ENCODE peak calls at places on chromosome 5, in nine cellular contexts. G is colonic mucosa; M is endothelial cell of umbilical vein; N is CD8-positive, alpha-beta memory T cell; Y is heart left ventricle; D is lower lobe of right lung; B is adipocyte; P is A549; K is effector memory CD4-positive, alpha-beta T cell. W is an unnamed sample. For H3K9me3, the result is how much of the 10 kb centered on the place peaks cover.

GRCh38 chr5:101473483-101473882 is 570.4 kb upstream of the ST8SIA4 start:
- DNase-seq in B (no peak), M (no peak), D (no peak), Y (no peak), P (no peak), G (no peak), K (no peak), N (no peak), W (no peak)

GRCh38 chr5:343461-344401 is 22.2 kb downstream of the AHRR start:
- DNase-seq in G (peak), P (peak), B (peak), K (no peak), M (peak), D (peak), Y (no peak), N (peak), W (no peak)

GRCh38 chr5:112779531-112779930 is 41.8 kb downstream of the APC start:
- DNase-seq in B (peak), N (no peak), P (no peak), K (no peak), G (no peak), D (no peak), M (no peak), Y (no peak), W (no peak)

GRCh38 chr5:76473676-76474075 is 70.6 kb downstream of the IQGAP2 start:
- DNase-seq in Y (no peak), P (no peak), G (no peak), D (no peak), N (peak), M (no peak), B (no peak), K (peak), W (peak)

GRCh38 chr5:147898875-147899401 is 7.4 kb downstream of the C5orf46 start:
- DNase-seq in K (no peak), G (no peak), M (peak), B (no peak), N (no peak), P (no peak), Y (no peak), D (no peak), W (no peak)

GRCh38 chr5:180297587-180298282 is 5.9 kb upstream of the MAPK9 start:
- DNase-seq in P (no peak), G (no peak), K (no peak), D (no peak), N (no peak), B (no peak), Y (no peak), M (no peak), W (no peak)

GRCh38 chr5:107937198-107937597 is 266.5 kb upstream of the EFNA5 start:
- DNase-seq in P (no peak), G (no peak), M (no peak), D (no peak), K (no peak), B (no peak), N (no peak), Y (no peak), W (no peak)

GRCh38 chr5:79702606-79703380 is 13.2 kb downstream of the CMYA5 start:
- DNase-seq in B (peak), G (no peak), K (no peak), Y (no peak), N (no peak), M (peak), D (no peak), P (peak), W (no peak)

GRCh38 chr5:181138258-181138657 is 7.3 kb upstream of the OR2V1 start:
- DNase-seq in D (no peak), N (no peak), M (no peak), G (no peak), P (no peak), K (no peak), B (no peak), Y (no peak), W (no peak)

GRCh38 chr5:100668511-100668910 is 133.3 kb downstream of the FAM174A start:
- DNase-seq in K (no peak), M (peak), G (no peak), N (no peak), P (no peak), B (no peak), D (no peak), Y (no peak), W (no peak)

GRCh38 chr5:14415516-14416074 is 166.0 kb upstream of the OTULINL start:
- DNase-seq in K (no peak), B (peak), G (no peak), M (no peak), D (no peak), N (no peak), P (no peak), Y (no peak), W (no peak)

GRCh38 chr5:11069041-11069440 is 308.0 kb upstream of the DAP start:
- DNase-seq in Y (no peak), K (no peak), B (no peak), D (no peak), G (no peak), M (no peak), P (no peak), N (no peak), W (no peak)

GRCh38 chr5:157669701-157670097 is 1.6 kb upstream of the C5orf52 start:
- DNase-seq in M (no peak), N (no peak), K (no peak), Y (no peak), B (no peak), G (peak), D (no peak), P (no peak), W (no peak)

GRCh38 chr5:147455822-147456221 is 54.0 kb downstream of the DPYSL3 start:
- DNase-seq in Y (no peak), M (no peak), K (no peak), P (no peak), N (no peak), D (no peak), G (no peak), B (peak), W (no peak)

GRCh38 chr5:104189031-104189430 is 626.4 kb upstream of the NUDT12 start:
- DNase-seq in N (no peak), D (no peak), K (no peak), B (peak), Y (no peak), M (peak), G (no peak), P (no peak), W (no peak)

GRCh38 chr5:100860407-100860806 is 42.7 kb downstream of the ST8SIA4 start:
- DNase-seq in P (no peak), Y (no peak), N (no peak), M (no peak), K (no peak), G (no peak), D (no peak), B (no peak), W (no peak)

GRCh38 chr5:97499605-97500004 is 316.6 kb upstream of the RIOK2 start:
- DNase-seq in P (no peak), K (no peak), Y (no peak), N (no peak), M (no peak), G (no peak), B (no peak), D (no peak), W (no peak)

GRCh38 chr5:97496037-97496436 is 313.0 kb upstream of the RIOK2 start:
- DNase-seq in M (no peak), K (no peak), N (no peak), B (no peak), Y (no peak), D (no peak), G (no peak), P (no peak), W (no peak)

GRCh38 chr5:97501965-97502305 is 318.9 kb upstream of the RIOK2 start:
- DNase-seq in D (no peak), P (no peak), B (peak), G (no peak), Y (no peak), M (no peak), N (no peak), K (no peak), W (no peak)

GRCh38 chr5:97501286-97501964 is 318.4 kb upstream of the RIOK2 start:
- DNase-seq in K (no peak), B (no peak), D (no peak), G (no peak), M (no peak), P (no peak), N (no peak), Y (no peak), W (no peak)

GRCh38 chr5:97498657-97499056 is 315.6 kb upstream of the RIOK2 start:
- DNase-seq in P (no peak), M (peak), N (no peak), B (no peak), Y (no peak), D (no peak), K (no peak), G (no peak), W (no peak)
- H3K9me3 ChIP-seq in P (under half), M (under half), N (under half), B (under half), Y (under half), D (under half), K (under half), G (under half), W (under half)

GRCh38 chr5:40084614-40085013 is 595.1 kb upstream of the PTGER4 start:
- DNase-seq in M (no peak), B (no peak), G (no peak), P (no peak), N (no peak), D (no peak), K (no peak), Y (no peak), W (no peak)

GRCh38 chr5:40093550-40093949 is 586.2 kb upstream of the PTGER4 start:
- DNase-seq in G (no peak), K (no peak), B (no peak), D (no peak), Y (no peak), N (no peak), P (no peak), M (no peak), W (no peak)

DNA sequence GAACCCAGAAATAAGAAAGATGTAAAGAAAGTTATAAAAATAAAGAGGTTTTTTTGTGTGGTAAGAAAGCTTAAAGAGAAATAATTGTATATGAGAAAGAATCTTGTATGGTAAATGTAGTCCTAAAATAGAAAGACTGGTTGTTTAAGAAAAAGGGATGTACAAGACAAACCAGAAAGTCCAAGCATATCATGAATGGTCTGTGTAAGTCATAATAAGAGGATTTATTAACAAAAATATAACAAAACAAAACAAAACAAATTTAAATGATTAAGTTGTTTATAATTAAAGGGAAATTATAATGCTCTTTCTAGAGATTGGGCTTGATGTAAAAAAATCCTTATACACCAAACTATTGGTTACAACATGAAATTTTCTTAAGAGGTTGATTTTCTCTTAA is 590.4 kb upstream of the PTGER4 start:
- DNase-seq in B (no peak), N (no peak), P (no peak), D (no peak), G (no peak), K (no peak), M (no peak), Y (no peak), W (no peak)
- H3K9me3 ChIP-seq in B (half or more), N (under half), P (under half), D (under half), G (under half), K (under half), M (under half), Y (under half), W (under half)

DNA sequence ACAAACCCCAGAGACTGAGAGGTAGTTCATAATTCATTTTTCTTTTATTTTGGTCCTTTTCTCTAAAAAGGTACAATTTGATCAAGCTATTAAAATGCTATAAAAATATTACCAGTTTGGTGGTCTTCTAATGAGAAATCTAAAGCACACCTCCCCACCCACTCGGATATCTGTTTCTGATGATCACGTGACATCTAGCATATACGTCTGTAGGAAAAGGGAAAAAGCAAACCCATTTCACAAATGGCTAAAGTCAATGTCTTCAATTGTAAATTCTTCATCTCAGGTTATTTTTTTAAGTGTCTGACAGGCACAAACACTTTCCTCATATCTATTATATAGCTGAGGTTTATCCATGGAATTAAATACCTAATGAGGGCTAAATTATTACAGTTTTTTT is 18.9 kb downstream of the ZNF354A start:
- DNase-seq in B (no peak), M (no peak), G (no peak), P (no peak), K (no peak), Y (no peak), D (no peak), N (no peak), W (no peak)
- H3K9me3 ChIP-seq in B (half or more), M (under half), G (under half), P (half or more), K (half or more), Y (half or more), D (half or more), N (under half), W (under half)

GRCh38 chr5:178992291-178992895 is 2.7 kb downstream of the GRM6 start:
- DNase-seq in G (no peak), P (no peak), B (no peak), D (no peak), N (no peak), K (no peak), Y (no peak), M (no peak), W (no peak)

GRCh38 chr5:178991190-178992145 is 3.7 kb downstream of the GRM6 start:
- DNase-seq in P (no peak), K (no peak), D (no peak), G (no peak), Y (no peak), B (no peak), M (no peak), N (no peak), W (no peak)

GRCh38 chr5:178989311-178989710 is 5.8 kb downstream of the GRM6 start:
- DNase-seq in M (no peak), D (no peak), B (no peak), N (no peak), Y (no peak), G (no peak), K (no peak), P (no peak), W (no peak)

GRCh38 chr5:178988436-178989220 is 6.5 kb downstream of the GRM6 start:
- DNase-seq in K (no peak), N (no peak), Y (no peak), P (no peak), G (no peak), D (no peak), M (no peak), B (no peak), W (no peak)

DNA sequence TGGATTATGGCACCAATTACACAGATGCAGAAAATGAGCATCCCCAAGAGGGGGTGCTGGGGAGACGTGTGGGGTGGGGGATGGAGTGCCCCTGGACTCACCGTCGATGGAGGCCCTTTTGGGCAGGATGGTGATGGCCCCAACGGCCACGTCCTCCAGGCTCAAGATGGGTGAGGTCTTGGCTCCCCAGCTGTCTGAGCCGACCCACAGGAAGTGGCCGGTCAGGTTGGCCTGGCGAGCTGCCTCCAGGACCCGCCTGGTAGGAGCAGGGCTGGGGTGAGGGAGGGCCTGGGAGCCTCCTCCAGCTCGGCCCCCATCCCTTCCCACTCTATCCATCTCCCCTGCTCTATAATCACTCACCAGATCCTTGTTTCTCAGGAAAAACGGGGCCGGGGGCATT is 4.6 kb downstream of the GRM6 start:
- DNase-seq in B (no peak), G (no peak), M (no peak), K (no peak), Y (no peak), N (no peak), D (no peak), P (no peak), W (no peak)
- H3K9me3 ChIP-seq in B (under half), G (under half), M (under half), K (under half), Y (under half), N (under half), D (under half), P (under half), W (under half)

GRCh38 chr5:2253063-2253653 is 370.4 kb upstream of the IRX4 start:
- DNase-seq in D (no peak), P (no peak), K (no peak), B (no peak), G (no peak), M (no peak), N (no peak), Y (no peak), W (no peak)
- H3K9me3 ChIP-seq in D (under half), P (under half), K (under half), B (under half), G (under half), M (under half), N (under half), Y (under half), W (under half)

GRCh38 chr5:141269195-141269594 is 24.0 kb downstream of the PCDHB15 start:
- DNase-seq in K (no peak), P (no peak), Y (no peak), N (no peak), M (no peak), G (no peak), D (no peak), B (no peak), W (no peak)
- H3K9me3 ChIP-seq in K (under half), P (half or more), Y (under half), N (under half), M (under half), G (under half), D (half or more), B (half or more), W (under half)

GRCh38 chr5:167230414-167230813 is 1061.0 kb upstream of the WWC1 start:
- DNase-seq in D (no peak), M (no peak), P (no peak), Y (no peak), G (no peak), N (no peak), K (no peak), B (no peak), W (no peak)
- H3K9me3 ChIP-seq in D (under half), M (under half), P (under half), Y (under half), G (under half), N (under half), K (under half), B (under half), W (under half)